ENCODE peak calls at places on chromosomes 11 and 22, in seven cellular contexts. C, H, J, A, X, G and D are unnamed samples.

GRCh38 chr22:45246060-45246985 is 5.6 kb upstream of the KIAA0930 start:
- DNase-seq in C (peak), H (peak), J (no peak), A (peak), X (peak), G (peak), D (peak)

GRCh38 chr11:29343465-29344333 is 673.1 kb downstream of the KCNA4 start:
- DNase-seq in C (peak), H (peak), J (no peak), A (no peak), X (peak), G (no peak), D (peak)

GRCh38 chr11:11569936-11570491 is 51.8 kb downstream of the GALNT18 start:
- DNase-seq in C (no peak), H (no peak), J (no peak), A (no peak), X (peak), G (no peak), D (peak)

GRCh38 chr22:36741204-36741793 is 34.6 kb downstream of the IFT27 start:
- DNase-seq in C (peak), H (peak), J (no peak), A (no peak), X (peak), G (no peak), D (no peak)

GRCh38 chr11:19722702-19723101 is 10.1 kb downstream of the NAV2 start:
- DNase-seq in C (no peak), H (peak), J (no peak), A (no peak), X (no peak), G (no peak), D (no peak)

GRCh38 chr11:33630936-33631748 is 69.5 kb downstream of the C11orf91 start:
- DNase-seq in C (peak), H (peak), J (no peak), A (no peak), X (no peak), G (no peak), D (no peak)

GRCh38 chr22:25169278-25170031 is 30.2 kb upstream of the CRYBB3 start:
- DNase-seq in C (no peak), H (no peak), J (no peak), A (no peak), X (peak), G (no peak), D (no peak)

GRCh38 chr11:61439615-61440014 is 9.7 kb downstream of the SDHAF2 start:
- DNase-seq in C (no peak), H (no peak), J (no peak), A (no peak), X (no peak), G (no peak), D (no peak)

GRCh38 chr11:43639920-43640319 is 40.6 kb upstream of the HSD17B12 start:
- DNase-seq in C (no peak), H (no peak), J (no peak), A (no peak), X (no peak), G (no peak), D (no peak)

GRCh38 chr11:126139541-126140091 is 71.8 kb downstream of the RPUSD4 start:
- DNase-seq in C (no peak), H (peak), J (no peak), A (no peak), X (no peak), G (peak), D (no peak)

GRCh38 chr22:38455530-38456271 is 702 bp upstream of the KCNJ4 start:
- DNase-seq in C (peak), H (no peak), J (no peak), A (no peak), X (peak), G (no peak), D (no peak)

GRCh38 chr11:117828641-117829368 is 4.3 kb upstream of the FXYD2 start:
- DNase-seq in C (peak), H (peak), J (peak), A (no peak), X (peak), G (peak), D (peak)

GRCh38 chr11:17476317-17477083 is at the start of gene ABCC8:
- DNase-seq in C (no peak), H (no peak), J (no peak), A (no peak), X (no peak), G (no peak), D (no peak)

GRCh38 chr11:119861160-119861559 is 132.2 kb upstream of the NECTIN1 start:
- DNase-seq in C (no peak), H (no peak), J (no peak), A (no peak), X (no peak), G (no peak), D (no peak)

GRCh38 chr11:46249103-46249942 is 28.1 kb upstream of the CREB3L1 start:
- DNase-seq in C (peak), H (no peak), J (no peak), A (no peak), X (peak), G (no peak), D (no peak)

GRCh38 chr11:19345848-19346681 is 105.3 kb upstream of the E2F8 start:
- DNase-seq in C (peak), H (peak), J (no peak), A (no peak), X (peak), G (no peak), D (no peak)

GRCh38 chr11:69261116-69261515 is 32.8 kb upstream of the MYEOV start:
- DNase-seq in C (no peak), H (no peak), J (no peak), A (no peak), X (no peak), G (no peak), D (no peak)

GRCh38 chr11:3207530-3208189 is 11.0 kb downstream of the MRGPRG start:
- DNase-seq in C (no peak), H (no peak), J (no peak), A (no peak), X (no peak), G (no peak), D (no peak)

GRCh38 chr22:20094158-20094807 is 14.2 kb downstream of the DGCR8 start:
- DNase-seq in C (no peak), H (peak), J (no peak), A (no peak), X (no peak), G (no peak), D (no peak)

GRCh38 chr11:31692466-31692865 is 118.7 kb downstream of the PAX6 start:
- DNase-seq in C (no peak), H (no peak), J (no peak), A (no peak), X (no peak), G (no peak), D (no peak)

GRCh38 chr22:28077166-28077565 is 158.1 kb upstream of the PITPNB start:
- DNase-seq in C (no peak), H (no peak), J (no peak), A (no peak), X (no peak), G (no peak), D (no peak)